ENCODE peak calls at places on chromosomes 3 and 15, in four cellular contexts. One of them, this sample, is unnamed.

GRCh38 chr15:27353837-27354236 is 382.9 kb downstream of the GABRG3 start:
- DNase-seq in heart right ventricle: no peak
- DNase-seq in AG09309: no peak
- DNase-seq in mesothelial cell of epicardium: peak
- DNase-seq in this sample: no peak

GRCh38 chr3:31065765-31066164 is 171.3 kb upstream of the GADL1 start:
- DNase-seq in heart right ventricle: no peak
- DNase-seq in AG09309: no peak
- DNase-seq in mesothelial cell of epicardium: no peak
- DNase-seq in this sample: no peak

GRCh38 chr3:143978263-143978631 is 6.6 kb downstream of the DIPK2A start:
- DNase-seq in heart right ventricle: no peak
- DNase-seq in AG09309: no peak
- DNase-seq in mesothelial cell of epicardium: no peak
- DNase-seq in this sample: no peak

GRCh38 chr3:66473637-66474036 is 27.2 kb downstream of the LRIG1 start:
- DNase-seq in heart right ventricle: no peak
- DNase-seq in AG09309: peak
- DNase-seq in mesothelial cell of epicardium: no peak
- DNase-seq in this sample: no peak

GRCh38 chr3:156477306-156477705 is 77.6 kb downstream of the SSR3 start:
- DNase-seq in heart right ventricle: no peak
- DNase-seq in AG09309: peak
- DNase-seq in mesothelial cell of epicardium: no peak
- DNase-seq in this sample: no peak

GRCh38 chr3:113773381-113773780 is 26.5 kb downstream of the ATP6V1A start:
- DNase-seq in heart right ventricle: no peak
- DNase-seq in AG09309: peak
- DNase-seq in mesothelial cell of epicardium: no peak
- DNase-seq in this sample: no peak

GRCh38 chr15:82177291-82178010 is 85.1 kb downstream of the EFL1 start:
- DNase-seq in heart right ventricle: no peak
- DNase-seq in AG09309: peak
- DNase-seq in mesothelial cell of epicardium: no peak
- DNase-seq in this sample: no peak

GRCh38 chr3:127682576-127682975 is 9.8 kb downstream of the ABTB1 start:
- DNase-seq in heart right ventricle: no peak
- DNase-seq in AG09309: no peak
- DNase-seq in mesothelial cell of epicardium: no peak
- DNase-seq in this sample: peak

GRCh38 chr15:48631191-48631770 is 14.2 kb downstream of the FBN1 start:
- DNase-seq in heart right ventricle: no peak
- DNase-seq in AG09309: no peak
- DNase-seq in mesothelial cell of epicardium: no peak
- DNase-seq in this sample: no peak

GRCh38 chr3:126181398-126181725 is 976 bp upstream of the ALDH1L1 start:
- DNase-seq in heart right ventricle: no peak
- DNase-seq in AG09309: no peak
- DNase-seq in mesothelial cell of epicardium: no peak
- DNase-seq in this sample: no peak

GRCh38 chr3:136818191-136818850 is 605 bp upstream of the SLC35G2 start:
- DNase-seq in heart right ventricle: peak
- DNase-seq in AG09309: peak
- DNase-seq in mesothelial cell of epicardium: no peak
- DNase-seq in this sample: no peak

GRCh38 chr3:79178471-79178870 is 589.3 kb downstream of the ROBO1 start:
- DNase-seq in heart right ventricle: no peak
- DNase-seq in AG09309: no peak
- DNase-seq in mesothelial cell of epicardium: no peak
- DNase-seq in this sample: no peak

GRCh38 chr3:150588027-150588830 is 14.9 kb upstream of the SELENOT start:
- DNase-seq in heart right ventricle: peak
- DNase-seq in AG09309: no peak
- DNase-seq in mesothelial cell of epicardium: no peak
- DNase-seq in this sample: no peak

GRCh38 chr3:52845157-52845556 is 10.3 kb upstream of the MUSTN1 start:
- DNase-seq in heart right ventricle: peak
- DNase-seq in AG09309: no peak
- DNase-seq in mesothelial cell of epicardium: no peak
- DNase-seq in this sample: no peak

GRCh38 chr3:66021731-66022131 is 17.0 kb downstream of the MAGI1 start:
- DNase-seq in heart right ventricle: no peak
- DNase-seq in AG09309: no peak
- DNase-seq in mesothelial cell of epicardium: no peak
- DNase-seq in this sample: no peak

GRCh38 chr3:138348107-138348949 is at the start of gene MRAS:
- DNase-seq in heart right ventricle: peak
- DNase-seq in AG09309: peak
- DNase-seq in mesothelial cell of epicardium: peak
- DNase-seq in this sample: peak

GRCh38 chr3:53312832-53313231 is 34.5 kb downstream of the DCP1A start:
- DNase-seq in heart right ventricle: no peak
- DNase-seq in AG09309: no peak
- DNase-seq in mesothelial cell of epicardium: no peak
- DNase-seq in this sample: no peak

GRCh38 chr15:49145651-49146609 is 9.5 kb downstream of the COPS2 start:
- DNase-seq in heart right ventricle: peak
- DNase-seq in AG09309: no peak
- DNase-seq in mesothelial cell of epicardium: no peak
- DNase-seq in this sample: no peak

GRCh38 chr15:54354341-54354740 is 376.1 kb downstream of the UNC13C start:
- DNase-seq in heart right ventricle: no peak
- DNase-seq in AG09309: no peak
- DNase-seq in mesothelial cell of epicardium: no peak
- DNase-seq in this sample: no peak

GRCh38 chr3:125234831-125235230 is 22.3 kb upstream of the SLC12A8 start:
- DNase-seq in heart right ventricle: no peak
- DNase-seq in AG09309: no peak
- DNase-seq in mesothelial cell of epicardium: no peak
- DNase-seq in this sample: no peak

GRCh38 chr3:120140098-120140742 is 46.0 kb upstream of the GSK3B start:
- DNase-seq in heart right ventricle: no peak
- DNase-seq in AG09309: no peak
- DNase-seq in mesothelial cell of epicardium: no peak
- DNase-seq in this sample: no peak
- TF ChIP-seq CTCF in heart right ventricle: no peak
- TF ChIP-seq CTCF in AG09309: no peak
- TF ChIP-seq CTCF in mesothelial cell of epicardium: no peak
- TF ChIP-seq CTCF in this sample: no peak

DNA sequence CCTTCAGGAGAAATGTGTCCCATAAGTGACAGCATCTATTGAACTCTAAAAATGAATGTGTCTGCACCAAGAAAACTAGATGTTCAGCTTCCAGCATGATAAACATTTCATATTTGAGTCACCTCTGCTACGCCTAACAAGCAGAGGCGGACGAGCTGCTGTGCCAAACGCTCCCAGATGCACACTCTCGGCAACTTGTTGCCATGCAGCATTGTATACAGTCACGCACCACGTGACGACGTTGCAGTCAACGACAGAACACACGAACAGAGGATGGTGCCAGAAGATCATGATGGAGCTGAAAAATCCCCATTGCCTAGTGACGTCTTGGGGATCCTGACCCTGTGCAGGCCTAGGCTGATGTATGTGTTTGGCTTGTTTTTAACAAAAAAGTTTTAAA is 137.5 kb downstream of the XXYLT1 start:
- DNase-seq in heart right ventricle: no peak
- DNase-seq in AG09309: peak
- DNase-seq in mesothelial cell of epicardium: no peak
- DNase-seq in this sample: no peak
- TF ChIP-seq CTCF in heart right ventricle: no peak
- TF ChIP-seq CTCF in AG09309: no peak
- TF ChIP-seq CTCF in mesothelial cell of epicardium: no peak
- TF ChIP-seq CTCF in this sample: no peak

GRCh38 chr3:48240711-48241491 is at the start of gene ZNF589:
- DNase-seq in heart right ventricle: peak
- DNase-seq in AG09309: no peak
- DNase-seq in mesothelial cell of epicardium: peak
- DNase-seq in this sample: peak
- TF ChIP-seq CTCF in heart right ventricle: no peak
- TF ChIP-seq CTCF in AG09309: no peak
- TF ChIP-seq CTCF in mesothelial cell of epicardium: no peak
- TF ChIP-seq CTCF in this sample: peak

GRCh38 chr3:12948891-12949711 is 107.7 kb upstream of the RPL32 start:
- DNase-seq in heart right ventricle: no peak
- DNase-seq in AG09309: no peak
- DNase-seq in mesothelial cell of epicardium: no peak
- DNase-seq in this sample: no peak
- TF ChIP-seq CTCF in heart right ventricle: no peak
- TF ChIP-seq CTCF in AG09309: no peak
- TF ChIP-seq CTCF in mesothelial cell of epicardium: no peak
- TF ChIP-seq CTCF in this sample: no peak

GRCh38 chr3:38630070-38630469 is 19.4 kb downstream of the SCN5A start:
- DNase-seq in heart right ventricle: no peak
- DNase-seq in AG09309: no peak
- DNase-seq in mesothelial cell of epicardium: no peak
- DNase-seq in this sample: no peak

GRCh38 chr3:38626171-38626570 is 23.3 kb downstream of the SCN5A start:
- DNase-seq in heart right ventricle: no peak
- DNase-seq in AG09309: no peak
- DNase-seq in mesothelial cell of epicardium: no peak
- DNase-seq in this sample: no peak

GRCh38 chr3:38630591-38630990 is 18.9 kb downstream of the SCN5A start:
- DNase-seq in heart right ventricle: no peak
- DNase-seq in AG09309: no peak
- DNase-seq in mesothelial cell of epicardium: no peak
- DNase-seq in this sample: no peak

GRCh38 chr3:38628835-38629234 is 20.7 kb downstream of the SCN5A start:
- DNase-seq in heart right ventricle: no peak
- DNase-seq in AG09309: no peak
- DNase-seq in mesothelial cell of epicardium: no peak
- DNase-seq in this sample: no peak

GRCh38 chr3:38627956-38628355 is 21.5 kb downstream of the SCN5A start:
- DNase-seq in heart right ventricle: no peak
- DNase-seq in AG09309: no peak
- DNase-seq in mesothelial cell of epicardium: no peak
- DNase-seq in this sample: no peak
- TF ChIP-seq CTCF in heart right ventricle: peak
- TF ChIP-seq CTCF in AG09309: peak
- TF ChIP-seq CTCF in mesothelial cell of epicardium: no peak
- TF ChIP-seq CTCF in this sample: peak

GRCh38 chr15:85298941-85299340 is 81.5 kb upstream of the AKAP13 start:
- DNase-seq in heart right ventricle: no peak
- DNase-seq in AG09309: no peak
- DNase-seq in mesothelial cell of epicardium: no peak
- DNase-seq in this sample: no peak
- TF ChIP-seq CTCF in heart right ventricle: no peak
- TF ChIP-seq CTCF in AG09309: no peak
- TF ChIP-seq CTCF in mesothelial cell of epicardium: no peak
- TF ChIP-seq CTCF in this sample: no peak

GRCh38 chr3:50611464-50612233 is at the start of gene CISH:
- DNase-seq in heart right ventricle: peak
- DNase-seq in AG09309: peak
- DNase-seq in mesothelial cell of epicardium: peak
- DNase-seq in this sample: peak
- TF ChIP-seq CTCF in heart right ventricle: peak
- TF ChIP-seq CTCF in AG09309: peak
- TF ChIP-seq CTCF in mesothelial cell of epicardium: peak
- TF ChIP-seq CTCF in this sample: peak

DNA sequence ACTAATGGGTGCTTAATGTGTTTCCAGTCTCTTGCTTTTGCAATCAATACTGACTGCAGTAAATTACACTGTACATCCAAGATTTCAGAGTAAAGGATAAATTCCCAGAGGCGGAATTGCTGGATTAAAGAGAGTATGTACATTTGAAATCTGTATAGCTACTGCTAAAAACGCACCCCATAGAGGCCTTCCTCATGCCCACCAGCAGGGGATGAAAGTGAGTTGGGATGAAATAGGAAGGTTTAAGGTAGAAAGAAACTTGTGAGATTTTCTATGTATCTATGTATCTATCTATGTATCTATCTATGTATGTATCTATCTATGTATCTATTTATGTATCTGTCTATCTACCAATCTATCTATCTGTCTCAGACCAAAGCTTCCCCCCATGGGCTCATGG is 28.4 kb downstream of the TMEM44 start:
- DNase-seq in heart right ventricle: no peak
- DNase-seq in AG09309: no peak
- DNase-seq in mesothelial cell of epicardium: no peak
- DNase-seq in this sample: no peak
- TF ChIP-seq CTCF in heart right ventricle: no peak
- TF ChIP-seq CTCF in AG09309: peak
- TF ChIP-seq CTCF in mesothelial cell of epicardium: no peak
- TF ChIP-seq CTCF in this sample: peak

GRCh38 chr3:71076361-71076997 is 507.0 kb downstream of the FOXP1 start:
- DNase-seq in heart right ventricle: no peak
- DNase-seq in AG09309: no peak
- DNase-seq in mesothelial cell of epicardium: no peak
- DNase-seq in this sample: no peak

GRCh38 chr3:71075481-71075880 is 508.0 kb downstream of the FOXP1 start:
- DNase-seq in heart right ventricle: no peak
- DNase-seq in AG09309: no peak
- DNase-seq in mesothelial cell of epicardium: no peak
- DNase-seq in this sample: no peak

GRCh38 chr3:71072288-71072687 is 511.2 kb downstream of the FOXP1 start:
- DNase-seq in heart right ventricle: no peak
- DNase-seq in AG09309: no peak
- DNase-seq in mesothelial cell of epicardium: no peak
- DNase-seq in this sample: no peak

GRCh38 chr3:71077070-71077469 is 506.5 kb downstream of the FOXP1 start:
- DNase-seq in heart right ventricle: no peak
- DNase-seq in AG09309: no peak
- DNase-seq in mesothelial cell of epicardium: no peak
- DNase-seq in this sample: no peak

DNA sequence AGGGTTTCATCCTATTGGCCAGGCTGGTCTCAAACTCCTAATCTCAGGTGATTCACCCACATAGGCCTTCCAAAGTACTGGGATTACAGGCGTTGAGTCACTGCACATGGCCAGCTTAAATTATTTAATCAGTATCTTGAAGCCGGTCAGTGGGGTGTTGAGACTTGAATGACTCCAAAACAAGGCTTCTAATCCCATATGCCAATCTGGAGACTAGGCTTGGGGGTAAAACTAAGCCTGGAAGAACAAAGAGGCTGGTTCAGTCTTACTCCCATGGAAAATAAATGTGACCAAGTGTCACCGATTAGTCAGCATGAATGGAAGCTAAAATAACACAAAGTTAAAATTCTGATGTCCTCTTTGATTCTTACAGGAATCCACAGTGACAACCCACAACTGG is 509.1 kb downstream of the FOXP1 start:
- DNase-seq in heart right ventricle: no peak
- DNase-seq in AG09309: no peak
- DNase-seq in mesothelial cell of epicardium: no peak
- DNase-seq in this sample: no peak
- TF ChIP-seq CTCF in heart right ventricle: no peak
- TF ChIP-seq CTCF in AG09309: no peak
- TF ChIP-seq CTCF in mesothelial cell of epicardium: no peak
- TF ChIP-seq CTCF in this sample: no peak